ENCODE peak calls at places on chromosomes 12 and 14, in five cellular contexts. Z, B, C, R and J are unnamed samples.
A peak's percentile ranks its signal among the peaks of the same experiment; 100 is the strongest.

GRCh38 chr14:77319416-77319815 is 1.3 kb downstream of the POMT2 start:
- DNase-seq in Z (no peak), B (peak; percentile 59), C (peak; percentile 45), R (no peak), J (no peak)

GRCh38 chr14:65470404-65470880 is 57.9 kb downstream of the FUT8 start:
- DNase-seq in Z (no peak), B (no peak), C (no peak), R (no peak), J (no peak)

GRCh38 chr14:73237786-73238261 is 518 bp downstream of the PAPLN start:
- DNase-seq in Z (no peak), B (peak; percentile 84), C (peak; percentile 64), R (no peak), J (no peak)

GRCh38 chr12:32615441-32615840 is 63.7 kb upstream of the DNM1L start:
- DNase-seq in Z (no peak), B (no peak), C (no peak), R (peak; percentile 77), J (no peak)

GRCh38 chr12:92550661-92551060 is 152.1 kb upstream of the PLEKHG7 start:
- DNase-seq in Z (no peak), B (no peak), C (no peak), R (no peak), J (no peak)

GRCh38 chr12:45912774-45913173 is 77.6 kb downstream of the SCAF11 start:
- DNase-seq in Z (no peak), B (no peak), C (no peak), R (no peak), J (no peak)

GRCh38 chr14:105389976-105390848 is 8.1 kb upstream of the TEX22 start:
- DNase-seq in Z (peak; percentile 9), B (no peak), C (no peak), R (no peak), J (peak; percentile 19)

GRCh38 chr14:60348211-60348610 is 99.2 kb downstream of the PPM1A start:
- DNase-seq in Z (peak; percentile 69), B (no peak), C (no peak), R (no peak), J (no peak)

GRCh38 chr12:54744590-54744989 is 96.4 kb upstream of the DCD start:
- DNase-seq in Z (no peak), B (no peak), C (no peak), R (no peak), J (no peak)

DNA sequence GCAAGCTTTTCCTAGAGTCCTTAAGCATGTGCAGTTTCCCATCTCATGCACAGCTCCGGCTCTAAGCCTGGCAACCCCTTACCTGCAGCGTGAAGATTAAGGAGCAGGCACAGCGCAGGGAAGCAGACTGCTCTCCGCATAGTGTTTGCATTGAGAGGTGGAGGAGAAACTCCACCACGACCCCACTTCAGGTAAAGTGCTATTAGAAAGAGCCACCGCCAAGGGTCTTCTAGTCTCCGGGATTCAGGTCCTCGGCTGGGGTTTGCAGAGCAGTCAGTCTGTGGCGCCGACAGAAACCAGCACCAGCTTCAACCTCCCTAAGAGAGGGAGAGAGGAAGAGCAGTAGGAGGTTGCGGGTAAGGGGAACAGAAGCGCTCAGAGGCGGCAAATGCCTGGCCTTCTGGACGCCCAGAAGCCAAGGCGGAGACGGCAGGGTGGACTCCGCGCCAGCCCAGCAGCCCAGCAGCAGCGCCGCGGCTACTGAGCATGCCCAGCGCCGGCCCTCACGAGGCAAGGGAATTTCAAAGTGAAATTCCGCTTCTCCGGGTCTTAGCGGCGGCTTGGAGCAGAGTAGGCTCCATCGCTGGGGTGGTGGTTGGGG is at the start of gene PTPRR:
- DNase-seq in Z (no peak), B (no peak), C (no peak), R (no peak), J (no peak)
- H3K4me3 ChIP-seq in Z (no peak within 1 kb of the TSS), B (no peak within 1 kb of the TSS), C (no peak within 1 kb of the TSS), R (no peak within 1 kb of the TSS), J (no peak within 1 kb of the TSS)

DNA sequence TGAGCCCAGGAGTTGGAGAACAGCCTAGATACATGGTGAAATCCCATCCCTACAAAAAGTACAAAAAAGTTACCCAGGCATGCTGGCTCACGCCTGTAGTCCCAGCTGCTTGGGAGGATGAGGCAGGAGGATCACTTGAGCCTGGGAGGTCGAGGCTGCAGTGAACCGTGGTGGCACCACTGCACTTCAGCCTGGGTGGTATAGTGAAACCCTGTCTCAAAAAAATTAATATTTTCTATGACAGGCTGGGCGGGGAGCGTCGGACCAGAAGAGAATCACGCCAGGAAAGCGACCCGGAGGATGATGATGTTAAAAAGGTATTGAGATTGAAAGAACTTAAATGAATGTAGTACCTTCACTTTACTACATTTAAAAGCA is 2.1 kb downstream of the PNN start:
- DNase-seq in Z (no peak), B (no peak), C (no peak), R (no peak), J (no peak)
- H3K4me3 ChIP-seq in Z (no peak overlapping the region), B (no peak overlapping the region), C (no peak overlapping the region), R (no peak overlapping the region), J (no peak overlapping the region)

GRCh38 chr12:109065853-109066193 is 13.4 kb downstream of the USP30 start:
- DNase-seq in Z (no peak), B (no peak), C (no peak), R (no peak), J (no peak)
- H3K4me3 ChIP-seq in Z (no peak overlapping the region), B (no peak overlapping the region), C (no peak overlapping the region), R (no peak overlapping the region), J (no peak overlapping the region)

DNA sequence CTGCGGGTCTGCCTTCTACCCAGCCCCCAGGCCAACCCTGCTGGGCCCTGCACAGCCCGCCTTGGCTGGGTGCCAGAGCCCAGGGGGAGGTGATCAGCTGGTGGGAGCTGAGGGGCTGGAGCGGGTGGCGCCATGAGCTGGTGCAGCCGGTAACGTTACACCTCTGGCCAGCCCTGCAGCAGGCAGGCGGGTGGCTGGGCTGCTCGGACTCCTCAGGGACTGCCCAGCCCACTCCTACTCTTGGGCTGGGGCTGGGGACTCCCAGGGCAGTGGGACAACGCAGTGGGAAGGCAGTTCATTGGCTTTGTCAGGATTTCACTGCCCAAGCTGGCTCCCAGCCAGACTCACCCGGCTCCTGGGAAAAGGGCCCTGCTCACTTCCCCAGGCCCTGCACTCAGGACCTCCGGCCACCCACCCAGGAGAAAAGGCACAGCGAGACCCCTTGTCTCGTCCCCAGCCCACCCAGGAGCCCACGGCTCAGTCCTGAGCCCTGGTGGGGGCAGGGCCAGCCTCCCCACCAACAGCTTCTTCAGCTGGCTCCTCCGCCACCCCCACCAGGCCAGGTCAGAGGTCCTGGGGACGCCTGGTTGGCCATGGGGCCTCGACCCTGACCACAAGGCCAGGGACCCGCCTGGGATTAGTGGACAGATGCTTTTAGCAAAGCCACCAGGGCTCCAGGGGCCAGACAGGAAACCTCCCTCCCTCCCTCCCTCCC is 1.0 kb downstream of the PGF start:
- DNase-seq in Z (no peak), B (no peak), C (no peak), R (no peak), J (no peak)
- H3K4me3 ChIP-seq in Z (no peak overlapping the region), B (no peak overlapping the region), C (peak overlapping the region; percentile 47), R (no peak overlapping the region), J (no peak overlapping the region)

GRCh38 chr14:95876769-95877490 is at the start of gene TUNAR:
- DNase-seq in Z (no peak), B (no peak), C (no peak), R (no peak), J (no peak)
- H3K4me3 ChIP-seq in Z (no peak within 1 kb of the TSS), B (no peak within 1 kb of the TSS), C (no peak within 1 kb of the TSS), R (no peak within 1 kb of the TSS), J (no peak within 1 kb of the TSS)

GRCh38 chr12:14886271-14886670 is 617 bp upstream of the MGP start:
- DNase-seq in Z (no peak), B (no peak), C (no peak), R (no peak), J (no peak)
- H3K4me3 ChIP-seq in Z (no peak overlapping the region), B (no peak overlapping the region), C (no peak overlapping the region), R (no peak overlapping the region), J (no peak overlapping the region)

DNA sequence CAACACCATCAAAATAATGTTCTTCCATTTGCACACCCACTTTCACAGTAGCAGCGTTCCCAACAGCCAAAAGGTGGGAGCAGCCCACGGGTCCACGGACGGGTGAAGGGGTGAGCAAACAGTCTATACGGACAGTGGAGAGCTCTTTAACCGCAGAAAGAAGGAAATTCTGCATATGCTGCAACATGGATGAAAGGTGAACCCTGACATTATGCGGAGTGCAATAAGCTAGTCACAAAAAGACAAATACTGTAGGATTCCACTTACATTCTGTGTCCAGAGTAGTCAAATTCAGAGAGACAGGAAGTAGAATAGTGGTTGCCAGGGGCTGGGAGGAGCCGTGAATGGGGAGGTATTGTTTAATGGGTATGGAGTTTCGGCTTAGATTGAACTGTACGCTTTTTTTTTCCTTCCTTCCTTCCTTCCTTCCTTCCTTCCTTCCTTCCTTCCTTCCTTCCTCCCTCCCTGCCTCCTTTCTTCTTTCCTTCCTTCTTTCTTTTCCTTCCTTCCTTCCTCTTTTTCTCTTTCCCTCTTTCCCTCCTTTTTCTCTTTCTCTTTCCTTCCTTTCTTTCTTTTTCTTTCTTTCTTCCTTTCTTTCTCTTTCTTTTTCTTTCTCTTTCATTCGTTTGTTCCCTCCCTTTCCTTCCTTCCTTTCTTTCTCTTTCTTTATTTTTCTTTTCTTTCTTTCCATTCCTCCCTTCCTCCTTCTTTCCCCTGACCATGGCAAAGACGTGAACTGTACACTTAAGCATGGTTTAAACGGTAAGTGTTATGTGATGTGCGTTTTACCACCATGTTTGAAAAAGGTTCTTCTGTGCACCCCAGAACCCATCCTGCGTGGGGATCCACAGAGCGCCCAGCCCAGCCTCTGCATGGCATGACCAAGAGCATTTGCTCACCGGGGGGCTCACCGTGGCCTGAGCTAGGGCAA is 15.9 kb upstream of the ANKRD9 start:
- DNase-seq in Z (peak; percentile 28), B (no peak), C (no peak), R (peak; percentile 63), J (peak; percentile 48)
- H3K4me3 ChIP-seq in Z (peak overlapping the region; percentile 69), B (peak overlapping the region; percentile 42), C (peak overlapping the region; percentile 61), R (peak overlapping the region; percentile 35), J (peak overlapping the region; percentile 84)

DNA sequence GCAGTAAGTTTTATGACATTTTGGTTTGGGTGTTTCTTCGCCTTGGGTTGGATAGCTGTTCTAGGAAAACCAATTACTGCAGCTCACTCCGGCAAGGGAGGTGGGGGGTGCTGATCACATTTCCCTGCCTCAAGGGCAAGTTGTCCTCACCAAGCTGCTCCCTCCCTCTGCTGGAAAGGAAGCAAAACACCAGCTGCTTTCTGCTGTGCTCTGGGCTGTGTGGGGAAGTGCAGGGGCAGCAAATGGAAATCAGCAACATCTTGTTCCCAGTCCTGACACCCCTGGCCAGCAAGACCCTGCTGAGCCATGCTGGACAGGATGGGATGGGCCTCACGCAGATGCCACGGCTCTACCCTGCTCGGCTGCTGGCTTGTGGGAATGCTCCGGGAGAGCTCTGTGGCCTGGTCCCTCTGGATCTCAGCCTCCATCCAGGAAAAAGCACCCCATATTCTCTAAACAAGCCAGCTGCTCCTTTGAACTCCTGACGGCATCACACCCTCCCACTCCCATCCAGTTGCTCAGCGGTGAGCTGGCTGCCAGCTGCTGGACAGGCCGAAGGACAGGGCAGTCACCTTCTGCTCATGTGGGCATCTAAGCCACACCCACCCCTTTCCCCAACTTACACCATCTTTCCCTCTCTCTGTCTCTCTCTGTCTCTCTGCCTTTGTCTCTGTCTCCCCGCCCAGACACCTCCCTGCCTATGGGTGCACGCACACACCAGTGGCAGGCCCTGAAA is 52.4 kb upstream of the EIF5 start:
- DNase-seq in Z (no peak), B (no peak), C (peak; percentile 82), R (peak; percentile 53), J (no peak)
- H3K4me3 ChIP-seq in Z (no peak overlapping the region), B (no peak overlapping the region), C (no peak overlapping the region), R (no peak overlapping the region), J (no peak overlapping the region)